ENCODE peak calls at places on chromosomes 7 and 10, in seven cellular contexts. N, F, J, L, W, P and Q are unnamed samples.

GRCh38 chr7:66167773-66168367 is 37.3 kb upstream of the TPST1 start:
- DNase-seq in N (no peak), F (peak; percentile 61), J (peak; percentile 45), L (no peak), W (peak; percentile 56), P (no peak), Q (no peak)

GRCh38 chr7:94955807-94956206 is 48.4 kb downstream of the PPP1R9A start:
- DNase-seq in N (no peak), F (no peak), J (no peak), L (no peak), W (no peak), P (no peak), Q (no peak)

GRCh38 chr10:34766256-34766580 is 48.9 kb downstream of the PARD3 start:
- DNase-seq in N (no peak), F (peak; percentile 52), J (no peak), L (no peak), W (no peak), P (no peak), Q (no peak)

GRCh38 chr10:84267503-84268126 is 22.8 kb downstream of the RGR start:
- DNase-seq in N (no peak), F (peak; percentile 78), J (peak; percentile 30), L (no peak), W (peak; percentile 45), P (peak; percentile 86), Q (peak; percentile 60)

GRCh38 chr10:60717852-60718251 is 60.4 kb upstream of the CDK1 start:
- DNase-seq in N (no peak), F (no peak), J (no peak), L (no peak), W (no peak), P (no peak), Q (no peak)

GRCh38 chr7:151868805-151869188 is 8.1 kb downstream of the PRKAG2 start:
- DNase-seq in N (no peak), F (no peak), J (no peak), L (no peak), W (no peak), P (no peak), Q (no peak)

GRCh38 chr10:3516626-3517255 is 268.3 kb downstream of the KLF6 start:
- DNase-seq in N (no peak), F (no peak), J (peak; percentile 74), L (no peak), W (no peak), P (no peak), Q (no peak)

GRCh38 chr7:154304740-154305679 is 252.8 kb downstream of the DPP6 start:
- DNase-seq in N (no peak), F (no peak), J (no peak), L (no peak), W (no peak), P (no peak), Q (no peak)

GRCh38 chr7:70569335-70569819 is 562.6 kb upstream of the GALNT17 start:
- DNase-seq in N (no peak), F (no peak), J (no peak), L (no peak), W (no peak), P (no peak), Q (no peak)

GRCh38 chr7:128914566-128915151 is 4.2 kb upstream of the KCP start:
- DNase-seq in N (no peak), F (no peak), J (no peak), L (no peak), W (no peak), P (no peak), Q (no peak)

GRCh38 chr7:22295402-22296264 is 61.3 kb downstream of the RAPGEF5 start:
- DNase-seq in N (no peak), F (no peak), J (no peak), L (no peak), W (peak; percentile 17), P (no peak), Q (no peak)

GRCh38 chr10:70762441-70763177 is 22.6 kb downstream of the TBATA start:
- DNase-seq in N (no peak), F (no peak), J (no peak), L (no peak), W (no peak), P (no peak), Q (no peak)

GRCh38 chr7:1663857-1664651 is 6.0 kb upstream of the ELFN1 start:
- DNase-seq in N (no peak), F (no peak), J (no peak), L (peak; percentile 20), W (no peak), P (peak; percentile 55), Q (no peak)

GRCh38 chr7:131471605-131472004 is 84.8 kb downstream of the PODXL start:
- DNase-seq in N (no peak), F (peak; percentile 5), J (peak; percentile 40), L (no peak), W (no peak), P (no peak), Q (no peak)

GRCh38 chr10:22681783-22682183 is 32.6 kb downstream of the PIP4K2A start:
- DNase-seq in N (no peak), F (no peak), J (peak; percentile 77), L (no peak), W (peak; percentile 32), P (no peak), Q (no peak)

GRCh38 chr7:12423355-12423994 is 19.8 kb upstream of the VWDE start:
- DNase-seq in N (no peak), F (no peak), J (peak; percentile 48), L (no peak), W (no peak), P (no peak), Q (no peak)

GRCh38 chr7:23907012-23907411 is 197.0 kb downstream of the STK31 start:
- DNase-seq in N (no peak), F (no peak), J (no peak), L (no peak), W (no peak), P (no peak), Q (no peak)